ENCODE peak calls at places on chromosome 15, in nine cellular contexts. One of them, this sample, is unnamed.

GRCh38 chr15:99621767-99622166 is 56.0 kb downstream of the MEF2A start:
- DNase-seq in HL-60: no peak
- DNase-seq in anterior cingulate cortex: no peak
- DNase-seq in iPS-NIHi11: no peak
- DNase-seq in AG09309: no peak
- DNase-seq in heart right ventricle: no peak
- DNase-seq in activated T-helper 9 cell treated with anti-CD3 and anti-CD28 coated beads, Interleukin-2, amount 50 U/mL, for 16 hours: no peak
- DNase-seq in H54: no peak
- DNase-seq in bronchial epithelial cell: no peak
- DNase-seq in this sample: no peak

GRCh38 chr15:25849431-25849921 is 13.7 kb downstream of the ATP10A start:
- DNase-seq in HL-60: no peak
- DNase-seq in anterior cingulate cortex: no peak
- DNase-seq in iPS-NIHi11: no peak
- DNase-seq in AG09309: peak
- DNase-seq in heart right ventricle: peak
- DNase-seq in activated T-helper 9 cell treated with anti-CD3 and anti-CD28 coated beads, Interleukin-2, amount 50 U/mL, for 16 hours: no peak
- DNase-seq in H54: no peak
- DNase-seq in bronchial epithelial cell: peak
- DNase-seq in this sample: no peak

GRCh38 chr15:29131336-29132109 is 138.1 kb downstream of the NSMCE3 start:
- DNase-seq in HL-60: no peak
- DNase-seq in anterior cingulate cortex: no peak
- DNase-seq in iPS-NIHi11: no peak
- DNase-seq in AG09309: no peak
- DNase-seq in heart right ventricle: no peak
- DNase-seq in activated T-helper 9 cell treated with anti-CD3 and anti-CD28 coated beads, Interleukin-2, amount 50 U/mL, for 16 hours: no peak
- DNase-seq in H54: no peak
- DNase-seq in bronchial epithelial cell: no peak
- DNase-seq in this sample: no peak

GRCh38 chr15:62524848-62525247 is 359.8 kb upstream of the C2CD4B start:
- DNase-seq in HL-60: no peak
- DNase-seq in anterior cingulate cortex: no peak
- DNase-seq in iPS-NIHi11: no peak
- DNase-seq in AG09309: peak
- DNase-seq in heart right ventricle: no peak
- DNase-seq in activated T-helper 9 cell treated with anti-CD3 and anti-CD28 coated beads, Interleukin-2, amount 50 U/mL, for 16 hours: no peak
- DNase-seq in H54: no peak
- DNase-seq in bronchial epithelial cell: no peak
- DNase-seq in this sample: no peak

GRCh38 chr15:55288006-55288717 is 1.5 kb downstream of the RAB27A start:
- DNase-seq in HL-60: no peak
- DNase-seq in anterior cingulate cortex: no peak
- DNase-seq in iPS-NIHi11: no peak
- DNase-seq in AG09309: no peak
- DNase-seq in heart right ventricle: no peak
- DNase-seq in activated T-helper 9 cell treated with anti-CD3 and anti-CD28 coated beads, Interleukin-2, amount 50 U/mL, for 16 hours: no peak
- DNase-seq in H54: no peak
- DNase-seq in bronchial epithelial cell: no peak
- DNase-seq in this sample: no peak

GRCh38 chr15:68818671-68819450 is 1.8 kb downstream of the ANP32A start:
- DNase-seq in HL-60: peak
- DNase-seq in anterior cingulate cortex: peak
- DNase-seq in iPS-NIHi11: peak
- DNase-seq in AG09309: no peak
- DNase-seq in heart right ventricle: peak
- DNase-seq in activated T-helper 9 cell treated with anti-CD3 and anti-CD28 coated beads, Interleukin-2, amount 50 U/mL, for 16 hours: peak
- DNase-seq in H54: no peak
- DNase-seq in bronchial epithelial cell: no peak
- DNase-seq in this sample: peak

GRCh38 chr15:95635666-95636065 is 694.8 kb upstream of the NR2F2 start:
- DNase-seq in HL-60: no peak
- DNase-seq in anterior cingulate cortex: no peak
- DNase-seq in iPS-NIHi11: no peak
- DNase-seq in AG09309: no peak
- DNase-seq in heart right ventricle: no peak
- DNase-seq in activated T-helper 9 cell treated with anti-CD3 and anti-CD28 coated beads, Interleukin-2, amount 50 U/mL, for 16 hours: no peak
- DNase-seq in H54: no peak
- DNase-seq in bronchial epithelial cell: peak
- DNase-seq in this sample: no peak

GRCh38 chr15:67025719-67026118 is 39.7 kb upstream of the SMAD3 start:
- DNase-seq in HL-60: peak
- DNase-seq in anterior cingulate cortex: no peak
- DNase-seq in iPS-NIHi11: no peak
- DNase-seq in AG09309: peak
- DNase-seq in heart right ventricle: peak
- DNase-seq in activated T-helper 9 cell treated with anti-CD3 and anti-CD28 coated beads, Interleukin-2, amount 50 U/mL, for 16 hours: no peak
- DNase-seq in H54: no peak
- DNase-seq in bronchial epithelial cell: no peak
- DNase-seq in this sample: no peak

GRCh38 chr15:69535101-69535638 is 82.6 kb downstream of the RPLP1 start:
- DNase-seq in HL-60: no peak
- DNase-seq in anterior cingulate cortex: no peak
- DNase-seq in iPS-NIHi11: no peak
- DNase-seq in AG09309: peak
- DNase-seq in heart right ventricle: no peak
- DNase-seq in activated T-helper 9 cell treated with anti-CD3 and anti-CD28 coated beads, Interleukin-2, amount 50 U/mL, for 16 hours: no peak
- DNase-seq in H54: peak
- DNase-seq in bronchial epithelial cell: peak
- DNase-seq in this sample: no peak

GRCh38 chr15:41987246-41987924 is 15.0 kb upstream of the EHD4 start:
- DNase-seq in HL-60: no peak
- DNase-seq in anterior cingulate cortex: no peak
- DNase-seq in iPS-NIHi11: no peak
- DNase-seq in AG09309: no peak
- DNase-seq in heart right ventricle: no peak
- DNase-seq in activated T-helper 9 cell treated with anti-CD3 and anti-CD28 coated beads, Interleukin-2, amount 50 U/mL, for 16 hours: no peak
- DNase-seq in H54: no peak
- DNase-seq in bronchial epithelial cell: no peak
- DNase-seq in this sample: no peak

GRCh38 chr15:71455107-71455506 is 339.8 kb downstream of the THSD4 start:
- DNase-seq in HL-60: no peak
- DNase-seq in anterior cingulate cortex: no peak
- DNase-seq in iPS-NIHi11: no peak
- DNase-seq in AG09309: no peak
- DNase-seq in heart right ventricle: no peak
- DNase-seq in activated T-helper 9 cell treated with anti-CD3 and anti-CD28 coated beads, Interleukin-2, amount 50 U/mL, for 16 hours: no peak
- DNase-seq in H54: no peak
- DNase-seq in bronchial epithelial cell: peak
- DNase-seq in this sample: no peak

GRCh38 chr15:36301931-36302330 is 277.5 kb upstream of the CDIN1 start:
- DNase-seq in HL-60: no peak
- DNase-seq in anterior cingulate cortex: no peak
- DNase-seq in iPS-NIHi11: no peak
- DNase-seq in AG09309: no peak
- DNase-seq in heart right ventricle: no peak
- DNase-seq in activated T-helper 9 cell treated with anti-CD3 and anti-CD28 coated beads, Interleukin-2, amount 50 U/mL, for 16 hours: no peak
- DNase-seq in H54: no peak
- DNase-seq in bronchial epithelial cell: no peak
- DNase-seq in this sample: no peak

GRCh38 chr15:68982976-68983550 is 31.4 kb upstream of the NOX5 start:
- DNase-seq in HL-60: no peak
- DNase-seq in anterior cingulate cortex: no peak
- DNase-seq in iPS-NIHi11: no peak
- DNase-seq in AG09309: no peak
- DNase-seq in heart right ventricle: no peak
- DNase-seq in activated T-helper 9 cell treated with anti-CD3 and anti-CD28 coated beads, Interleukin-2, amount 50 U/mL, for 16 hours: no peak
- DNase-seq in H54: no peak
- DNase-seq in bronchial epithelial cell: no peak
- DNase-seq in this sample: no peak

GRCh38 chr15:79944625-79945024 is 26.4 kb downstream of the BCL2A1 start:
- DNase-seq in HL-60: no peak
- DNase-seq in anterior cingulate cortex: no peak
- DNase-seq in iPS-NIHi11: no peak
- DNase-seq in AG09309: no peak
- DNase-seq in heart right ventricle: no peak
- DNase-seq in activated T-helper 9 cell treated with anti-CD3 and anti-CD28 coated beads, Interleukin-2, amount 50 U/mL, for 16 hours: no peak
- DNase-seq in H54: no peak
- DNase-seq in bronchial epithelial cell: no peak
- DNase-seq in this sample: no peak

GRCh38 chr15:51621917-51622268 is 678 bp downstream of the DMXL2 start:
- DNase-seq in HL-60: no peak
- DNase-seq in anterior cingulate cortex: no peak
- DNase-seq in iPS-NIHi11: peak
- DNase-seq in AG09309: no peak
- DNase-seq in heart right ventricle: peak
- DNase-seq in activated T-helper 9 cell treated with anti-CD3 and anti-CD28 coated beads, Interleukin-2, amount 50 U/mL, for 16 hours: no peak
- DNase-seq in H54: peak
- DNase-seq in bronchial epithelial cell: peak
- DNase-seq in this sample: peak

GRCh38 chr15:68224546-68225250 is 4.8 kb downstream of the CLN6 start:
- DNase-seq in HL-60: peak
- DNase-seq in anterior cingulate cortex: no peak
- DNase-seq in iPS-NIHi11: no peak
- DNase-seq in AG09309: no peak
- DNase-seq in heart right ventricle: no peak
- DNase-seq in activated T-helper 9 cell treated with anti-CD3 and anti-CD28 coated beads, Interleukin-2, amount 50 U/mL, for 16 hours: no peak
- DNase-seq in H54: no peak
- DNase-seq in bronchial epithelial cell: no peak
- DNase-seq in this sample: no peak

GRCh38 chr15:101307048-101307896 is 12.2 kb upstream of the SNRPA1 start:
- DNase-seq in HL-60: no peak
- DNase-seq in anterior cingulate cortex: no peak
- DNase-seq in iPS-NIHi11: no peak
- DNase-seq in AG09309: no peak
- DNase-seq in heart right ventricle: no peak
- DNase-seq in activated T-helper 9 cell treated with anti-CD3 and anti-CD28 coated beads, Interleukin-2, amount 50 U/mL, for 16 hours: no peak
- DNase-seq in H54: no peak
- DNase-seq in bronchial epithelial cell: no peak
- DNase-seq in this sample: no peak

GRCh38 chr15:101049856-101050646 is 130.9 kb downstream of the LRRK1 start:
- DNase-seq in HL-60: no peak
- DNase-seq in anterior cingulate cortex: no peak
- DNase-seq in iPS-NIHi11: no peak
- DNase-seq in AG09309: no peak
- DNase-seq in heart right ventricle: peak
- DNase-seq in activated T-helper 9 cell treated with anti-CD3 and anti-CD28 coated beads, Interleukin-2, amount 50 U/mL, for 16 hours: no peak
- DNase-seq in H54: no peak
- DNase-seq in bronchial epithelial cell: no peak
- DNase-seq in this sample: no peak

GRCh38 chr15:40749151-40749630 is 5.9 kb downstream of the RMDN3 start:
- DNase-seq in HL-60: no peak
- DNase-seq in anterior cingulate cortex: no peak
- DNase-seq in iPS-NIHi11: no peak
- DNase-seq in AG09309: no peak
- DNase-seq in heart right ventricle: no peak
- DNase-seq in activated T-helper 9 cell treated with anti-CD3 and anti-CD28 coated beads, Interleukin-2, amount 50 U/mL, for 16 hours: no peak
- DNase-seq in H54: no peak
- DNase-seq in bronchial epithelial cell: no peak
- DNase-seq in this sample: no peak

GRCh38 chr15:76286231-76286879 is 24.9 kb downstream of the ETFA start:
- DNase-seq in HL-60: no peak
- DNase-seq in anterior cingulate cortex: no peak
- DNase-seq in iPS-NIHi11: no peak
- DNase-seq in AG09309: no peak
- DNase-seq in heart right ventricle: no peak
- DNase-seq in activated T-helper 9 cell treated with anti-CD3 and anti-CD28 coated beads, Interleukin-2, amount 50 U/mL, for 16 hours: no peak
- DNase-seq in H54: no peak
- DNase-seq in bronchial epithelial cell: no peak
- DNase-seq in this sample: no peak

GRCh38 chr15:39578851-39579486 is 1.9 kb upstream of the THBS1 start:
- DNase-seq in HL-60: no peak
- DNase-seq in anterior cingulate cortex: no peak
- DNase-seq in iPS-NIHi11: peak
- DNase-seq in AG09309: peak
- DNase-seq in heart right ventricle: no peak
- DNase-seq in activated T-helper 9 cell treated with anti-CD3 and anti-CD28 coated beads, Interleukin-2, amount 50 U/mL, for 16 hours: no peak
- DNase-seq in H54: no peak
- DNase-seq in bronchial epithelial cell: no peak
- DNase-seq in this sample: no peak

GRCh38 chr15:38275951-38276350 is 23.3 kb downstream of the SPRED1 start:
- DNase-seq in HL-60: no peak
- DNase-seq in anterior cingulate cortex: no peak
- DNase-seq in iPS-NIHi11: no peak
- DNase-seq in AG09309: no peak
- DNase-seq in heart right ventricle: no peak
- DNase-seq in activated T-helper 9 cell treated with anti-CD3 and anti-CD28 coated beads, Interleukin-2, amount 50 U/mL, for 16 hours: no peak
- DNase-seq in H54: no peak
- DNase-seq in bronchial epithelial cell: peak
- DNase-seq in this sample: no peak

This sample was measured in 8988T.